ENCODE peak calls at places on chromosome 2, in four cellular contexts. N, I, B and K are unnamed samples. For H3K36me3, the result is how much of the 10 kb centered on the place peaks cover.

GRCh38 chr2:240996161-240996833 is 2.1 kb upstream of the SNED1 start:
- DNase-seq in B (no peak), N (no peak), I (no peak), K (no peak)

GRCh38 chr2:226791056-226791486 is 8.5 kb downstream of the IRS1 start:
- DNase-seq in N (peak), B (no peak), I (peak), K (no peak)

GRCh38 chr2:68663371-68664156 is 20.2 kb downstream of the PROKR1 start:
- DNase-seq in B (no peak), I (no peak), N (no peak), K (no peak)

GRCh38 chr2:139018252-139018651 is 238.1 kb upstream of the NXPH2 start:
- DNase-seq in B (no peak), I (no peak), N (no peak), K (no peak)

GRCh38 chr2:8229546-8229986 is 452.3 kb upstream of the ID2 start:
- DNase-seq in B (no peak), I (peak), N (peak), K (peak)

GRCh38 chr2:160014227-160014626 is 48.2 kb downstream of the PLA2R1 start:
- DNase-seq in I (no peak), B (no peak), N (peak), K (no peak)

GRCh38 chr2:197034969-197035368 is 108.5 kb upstream of the PGAP1 start:
- DNase-seq in N (no peak), B (no peak), I (no peak), K (no peak)

GRCh38 chr2:71736091-71736878 is 282.9 kb downstream of the DYSF start:
- DNase-seq in B (no peak), I (no peak), N (no peak), K (no peak)

GRCh38 chr2:75146903-75147332 is 52.4 kb downstream of the TACR1 start:
- DNase-seq in B (no peak), N (peak), I (peak), K (no peak)

GRCh38 chr2:241573741-241574140 is 15.2 kb downstream of the BOK start:
- DNase-seq in I (no peak), B (no peak), N (no peak), K (no peak)

GRCh38 chr2:172445851-172446250 is 18.5 kb downstream of the ITGA6 start:
- DNase-seq in I (peak), N (peak), B (no peak), K (no peak)

GRCh38 chr2:236899945-236900640 is 185.6 kb upstream of the COPS8 start:
- DNase-seq in I (no peak), B (no peak), N (no peak), K (no peak)

GRCh38 chr2:6667326-6667725 is 198.4 kb downstream of the CMPK2 start:
- DNase-seq in B (no peak), N (no peak), I (peak), K (no peak)

GRCh38 chr2:157572725-157573124 is 55.9 kb downstream of the ACVR1C start:
- DNase-seq in N (no peak), B (no peak), I (peak), K (no peak)

GRCh38 chr2:32264422-32265149 is at the start of gene NLRC4:
- DNase-seq in B (no peak), I (no peak), N (no peak), K (peak)

GRCh38 chr2:114543106-114543806 is 100.8 kb downstream of the DPP10 start:
- DNase-seq in N (peak), I (peak), B (no peak), K (no peak)

GRCh38 chr2:196677404-196677803 is 37.9 kb downstream of the CCDC150 start:
- DNase-seq in B (no peak), N (peak), I (peak), K (no peak)

GRCh38 chr2:175690113-175690716 is 311.9 kb downstream of the LNPK start:
- DNase-seq in N (peak), B (peak), I (peak), K (peak)

GRCh38 chr2:180196419-180196977 is 189.4 kb upstream of the CWC22 start:
- DNase-seq in N (no peak), I (no peak), B (no peak), K (no peak)

GRCh38 chr2:145845207-145845894 is 1325.4 kb upstream of the ZEB2 start:
- DNase-seq in N (peak), I (no peak), B (no peak), K (no peak)

GRCh38 chr2:38444247-38444646 is 67.2 kb upstream of the ATL2 start:
- DNase-seq in B (no peak), N (peak), I (peak), K (no peak)

GRCh38 chr2:171655584-171655983 is 31.7 kb upstream of the DYNC1I2 start:
- DNase-seq in I (no peak), B (no peak), N (no peak), K (peak)

GRCh38 chr2:141038341-141038740 is 1092.5 kb downstream of the LRP1B start:
- DNase-seq in N (peak), I (no peak), B (no peak), K (no peak)

GRCh38 chr2:65240657-65241056 is 13.0 kb downstream of the ACTR2 start:
- DNase-seq in N (peak), B (no peak), I (peak), K (no peak)
- H3K36me3 ChIP-seq in N (under half), B (under half), I (under half), K (under half)

GRCh38 chr2:101307950-101308431 is 510 bp downstream of the RNF149 start:
- DNase-seq in I (no peak), B (no peak), N (peak), K (peak)

GRCh38 chr2:101308432-101309210 is at the start of gene RNF149:
- DNase-seq in N (peak), B (peak), I (peak), K (peak)

GRCh38 chr2:101310591-101311389 is 2.3 kb upstream of the RNF149 start:
- DNase-seq in I (no peak), B (no peak), N (no peak), K (no peak)

GRCh38 chr2:101307503-101307902 is 998 bp downstream of the RNF149 start:
- DNase-seq in I (no peak), B (no peak), N (peak), K (no peak)

DNA sequence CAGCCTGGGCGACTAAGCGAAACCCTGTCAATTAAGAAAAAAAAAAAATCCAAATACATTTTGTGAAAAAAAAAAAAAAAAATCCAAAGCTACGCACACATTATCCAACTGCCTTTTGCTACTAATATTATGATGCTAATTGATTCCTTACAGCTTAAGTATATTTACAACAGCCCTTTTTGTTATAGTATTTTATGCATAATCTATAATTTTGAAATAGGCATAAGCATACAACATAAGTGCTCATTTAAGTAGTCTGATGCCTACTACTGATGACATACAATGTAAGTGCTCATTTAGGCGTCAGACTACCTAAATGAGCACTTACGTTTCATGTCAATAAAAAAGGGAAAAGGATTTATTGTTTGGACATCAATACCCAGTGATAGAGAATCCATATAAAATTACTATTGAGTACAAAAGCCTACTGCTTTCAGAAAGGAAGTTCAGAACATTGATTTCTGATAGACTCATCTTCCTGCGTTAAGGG is 755 bp upstream of the RNF149 start:
- DNase-seq in I (no peak), B (no peak), N (no peak), K (no peak)
- H3K4me3 ChIP-seq in I (peak), B (no peak), N (no peak), K (no peak)

GRCh38 chr2:36553690-36554089 is 44.3 kb downstream of the FEZ2 start:
- DNase-seq in B (no peak), I (no peak), N (no peak), K (no peak)

GRCh38 chr2:36545871-36546416 is 52.0 kb downstream of the FEZ2 start:
- DNase-seq in N (no peak), I (peak), B (no peak), K (no peak)

GRCh38 chr2:36549063-36549662 is 48.8 kb downstream of the FEZ2 start:
- DNase-seq in B (no peak), N (peak), I (peak), K (no peak)

GRCh38 chr2:36547906-36548305 is 50.1 kb downstream of the FEZ2 start:
- DNase-seq in N (no peak), I (no peak), B (no peak), K (no peak)

DNA sequence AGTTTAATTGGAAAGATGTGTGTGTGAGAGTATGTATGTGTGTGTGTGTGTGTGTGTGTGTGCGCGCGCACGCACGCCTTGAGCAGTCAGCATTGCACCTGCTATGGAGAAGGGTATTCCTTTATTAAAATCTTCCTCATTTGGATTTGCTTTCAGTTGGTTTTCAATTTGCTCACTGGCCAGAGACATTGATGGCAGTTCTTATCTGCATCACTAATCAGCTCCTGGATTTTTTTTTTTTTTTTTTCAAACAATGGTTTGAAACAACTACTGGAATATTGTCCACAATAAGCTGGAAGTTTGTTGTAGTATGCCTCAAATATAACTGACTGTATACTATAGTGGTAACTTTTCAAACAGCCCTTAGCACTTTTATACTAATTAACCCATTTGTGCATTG is 48.0 kb downstream of the FEZ2 start:
- DNase-seq in I (no peak), B (no peak), N (no peak), K (no peak)
- H3K36me3 ChIP-seq in I (under half), B (under half), N (under half), K (under half)

GRCh38 chr2:46131-46470 is 204 bp downstream of the FAM110C start:
- DNase-seq in N (no peak), B (peak), I (no peak), K (no peak)
- H3K4me3 ChIP-seq in N (peak), B (peak), I (no peak), K (no peak)

GRCh38 chr2:239150125-239151011 is 250.5 kb downstream of the HDAC4 start:
- DNase-seq in B (no peak), N (no peak), I (no peak), K (no peak)

GRCh38 chr2:239152916-239153305 is 247.9 kb downstream of the HDAC4 start:
- DNase-seq in I (no peak), B (no peak), N (no peak), K (no peak)

GRCh38 chr2:239151201-239152131 is 249.4 kb downstream of the HDAC4 start:
- DNase-seq in B (no peak), I (no peak), N (no peak), K (no peak)

GRCh38 chr2:239153806-239154591 is 246.8 kb downstream of the HDAC4 start:
- DNase-seq in I (no peak), N (no peak), B (no peak), K (no peak)

GRCh38 chr2:239152239-239152915 is 248.4 kb downstream of the HDAC4 start:
- DNase-seq in B (no peak), N (no peak), I (no peak), K (no peak)
- H3K36me3 ChIP-seq in B (under half), N (under half), I (under half), K (under half)

DNA sequence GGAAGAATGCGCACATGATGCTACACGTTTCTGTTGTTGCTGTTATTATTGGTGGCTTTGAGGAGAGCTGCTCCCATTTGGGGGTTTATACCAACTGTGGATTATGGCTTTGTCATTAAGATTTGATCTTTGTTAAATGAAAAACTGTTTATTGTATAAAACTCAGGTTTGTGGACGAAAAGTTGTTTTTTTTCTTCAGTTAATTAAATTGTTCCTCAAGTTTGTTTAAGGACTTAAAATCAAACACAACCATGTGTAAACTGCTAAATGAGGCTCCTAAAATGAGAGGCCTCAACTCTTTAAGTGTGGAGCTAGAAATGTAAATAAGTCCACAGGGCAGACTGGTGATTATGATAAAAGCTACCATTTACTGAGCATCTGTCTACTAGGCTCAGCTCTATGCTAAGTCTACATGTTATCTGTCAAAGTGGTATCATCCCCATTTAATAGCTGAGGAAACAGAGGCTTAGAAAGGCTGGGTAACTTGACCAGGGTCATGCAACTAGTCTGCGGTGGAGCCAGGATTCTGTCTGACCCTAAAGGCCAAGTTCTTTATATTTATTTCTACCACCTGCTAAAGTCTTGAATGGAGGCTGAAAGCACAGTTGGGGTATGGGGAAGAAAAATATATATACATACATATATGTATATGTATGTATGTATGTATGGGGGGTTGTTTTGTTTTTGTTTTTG is 4.1 kb downstream of the MYCN start:
- DNase-seq in B (no peak), N (no peak), I (no peak), K (no peak)
- H3K4me3 ChIP-seq in B (no peak), N (peak), I (no peak), K (no peak)

GRCh38 chr2:165902929-165903328 is 50.6 kb downstream of the TTC21B start:
- DNase-seq in N (peak), I (peak), B (no peak), K (no peak)

GRCh38 chr2:165901595-165901994 is 52.0 kb downstream of the TTC21B start:
- DNase-seq in I (no peak), B (no peak), N (no peak), K (no peak)

GRCh38 chr2:165899311-165899710 is 54.3 kb downstream of the TTC21B start:
- DNase-seq in N (no peak), I (no peak), B (no peak), K (no peak)

GRCh38 chr2:165903406-165903805 is 50.2 kb downstream of the TTC21B start:
- DNase-seq in B (no peak), N (no peak), I (no peak), K (no peak)

DNA sequence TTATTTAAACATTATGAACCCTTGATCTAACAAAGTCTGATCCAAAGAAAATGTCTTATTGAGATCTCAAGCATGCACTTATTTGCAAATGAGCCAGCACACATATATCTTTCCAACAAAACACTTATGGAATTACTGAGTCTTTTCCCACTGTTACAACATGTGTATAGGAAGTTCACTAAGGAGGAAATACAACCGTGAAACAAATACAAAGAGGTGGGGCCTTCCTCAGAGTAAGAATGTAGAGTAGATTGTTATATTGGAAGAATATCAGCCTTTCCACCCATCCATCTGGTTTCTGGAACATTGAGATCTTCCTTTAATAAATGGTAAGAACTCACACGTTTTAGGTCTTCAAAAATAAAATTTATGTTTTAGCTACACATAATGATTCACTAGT is 51.6 kb downstream of the TTC21B start:
- DNase-seq in N (no peak), B (no peak), I (no peak), K (no peak)
- H3K36me3 ChIP-seq in N (under half), B (under half), I (under half), K (under half)

GRCh38 chr2:105961599-105962146 is 217.0 kb downstream of the NCK2 start:
- DNase-seq in I (no peak), N (no peak), B (no peak), K (no peak)

GRCh38 chr2:105962221-105962620 is 217.5 kb downstream of the NCK2 start:
- DNase-seq in I (no peak), B (no peak), N (no peak), K (no peak)

GRCh38 chr2:105953942-105954341 is 209.2 kb downstream of the NCK2 start:
- DNase-seq in I (no peak), N (no peak), B (no peak), K (no peak)

DNA sequence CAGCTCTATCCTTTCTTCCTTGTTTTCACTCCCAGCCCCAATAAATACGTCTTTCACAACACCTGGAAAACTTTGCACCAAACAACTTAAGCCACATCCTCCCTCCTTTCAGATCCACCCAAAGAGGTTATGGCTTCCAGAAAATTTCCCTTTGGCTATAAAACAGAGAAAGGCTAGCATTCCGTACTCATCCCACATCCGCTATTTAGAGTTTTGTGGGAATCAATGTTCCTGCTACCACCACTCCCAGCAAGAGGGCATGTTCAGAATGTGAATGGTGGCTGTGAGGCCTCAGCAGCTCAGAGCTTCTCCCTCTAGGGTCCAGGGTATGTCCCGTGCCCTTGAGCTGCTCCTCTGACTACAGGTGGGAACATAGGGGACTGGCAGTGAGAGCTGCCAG is 214.6 kb downstream of the NCK2 start:
- DNase-seq in I (no peak), B (no peak), N (no peak), K (no peak)
- H3K4me3 ChIP-seq in I (no peak), B (peak), N (no peak), K (no peak)

GRCh38 chr2:143182649-143183048 is 53.4 kb downstream of the ARHGAP15 start:
- DNase-seq in N (no peak), I (no peak), B (no peak), K (no peak)
- H3K36me3 ChIP-seq in N (under half), I (under half), B (under half), K (under half)

DNA sequence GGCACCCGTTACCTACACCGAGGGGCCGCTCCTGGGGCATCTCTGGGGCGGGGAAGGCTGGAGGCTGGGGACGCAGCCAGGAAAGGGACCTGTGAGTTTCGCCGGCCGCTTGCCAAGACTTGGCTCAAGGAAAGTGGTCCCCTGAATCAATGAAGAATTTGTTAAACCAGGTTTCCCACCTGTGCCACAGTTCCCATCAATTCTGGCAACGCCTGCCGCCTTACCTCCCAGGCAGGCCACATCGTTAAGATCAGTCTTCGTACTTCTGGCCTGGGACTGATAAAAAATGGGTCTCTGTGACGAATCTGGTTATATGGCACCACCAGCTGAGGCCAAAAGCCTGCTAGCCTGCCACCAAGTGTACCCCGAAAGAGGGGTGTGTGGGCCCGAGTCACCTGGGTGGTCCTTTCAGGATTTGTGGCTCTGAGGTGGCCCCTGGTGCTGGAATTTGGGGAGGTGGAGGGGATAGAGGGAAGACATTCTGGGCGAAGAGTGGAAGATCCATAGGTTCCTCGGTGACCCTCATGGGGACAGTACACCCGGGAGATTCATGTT is 789 bp upstream of the TGFA start:
- DNase-seq in N (no peak), B (no peak), I (no peak), K (no peak)
- H3K4me3 ChIP-seq in N (peak), B (peak), I (peak), K (no peak)